ENCODE peak calls at places on chromosomes 3 and 15, in nine cellular contexts. Q is activated naive CD8-positive, alpha-beta T cell treated with anti-CD3 and anti-CD28 coated beads, Interleukin-2, amount 10 ng/mL, durations not matched to agents 7 days and 5 days; B is Right ventricle myocardium inferior; C is psoas muscle; P is left lung; M is left cardiac atrium; Y is activated T-cell treated with anti-CD3 and anti-CD28 coated beads, Interleukin-2, amount 50 U/mL, for 72 hours; Z is right cardiac atrium; I is naive thymus-derived CD4-positive, alpha-beta T cell. J is an unnamed sample.

GRCh38 chr3:139477710-139478640 is 1.7 kb upstream of the RBP2 start:
- ATAC-seq in Q (no peak), C (no peak), Y (no peak), M (peak), I (no peak), Z (no peak), P (peak), B (no peak), J (peak)

GRCh38 chr3:66469220-66469640 is 31.6 kb downstream of the LRIG1 start:
- ATAC-seq in M (no peak), C (no peak), Q (peak), P (no peak), I (no peak), Y (peak), B (no peak), Z (no peak), J (no peak)

GRCh38 chr3:11919390-11919789 is 72.7 kb upstream of the TAMM41 start:
- ATAC-seq in Y (no peak), Z (no peak), C (no peak), Q (no peak), M (no peak), I (no peak), P (no peak), B (no peak), J (no peak)

GRCh38 chr3:11195201-11195600 is 40.9 kb downstream of the HRH1 start:
- ATAC-seq in C (peak), B (no peak), P (peak), Q (no peak), I (peak), Y (peak), Z (no peak), M (peak), J (no peak)

GRCh38 chr15:37933685-37934084 is 755 bp upstream of the TMCO5A start:
- ATAC-seq in Q (no peak), M (peak), C (no peak), Z (peak), B (no peak), Y (no peak), I (no peak), P (peak), J (no peak)

GRCh38 chr3:177597325-177598109 is 400.2 kb upstream of the TBL1XR1 start:
- ATAC-seq in P (peak), I (peak), C (peak), Z (peak), B (peak), Y (peak), Q (peak), M (peak), J (peak)

GRCh38 chr3:66496731-66497130 is 4.1 kb downstream of the LRIG1 start:
- ATAC-seq in Z (no peak), Y (no peak), B (no peak), I (no peak), C (no peak), M (no peak), Q (no peak), P (no peak), J (no peak)

GRCh38 chr3:105951043-105951442 is 82.2 kb upstream of the CBLB start:
- ATAC-seq in C (no peak), P (no peak), M (no peak), B (no peak), Y (no peak), Q (no peak), I (no peak), Z (peak), J (no peak)

GRCh38 chr3:175274474-175275218 is 415.5 kb downstream of the NAALADL2 start:
- ATAC-seq in Z (no peak), M (no peak), I (no peak), Y (no peak), P (peak), C (no peak), B (no peak), Q (no peak), J (no peak)

GRCh38 chr15:73560501-73561117 is 72.6 kb downstream of the NPTN start:
- ATAC-seq in M (no peak), C (peak), P (peak), Q (no peak), I (peak), Y (peak), Z (no peak), B (peak), J (peak)

GRCh38 chr3:170966495-170966894 is 58.1 kb upstream of the EIF5A2 start:
- ATAC-seq in I (no peak), B (peak), Y (no peak), M (no peak), Q (no peak), P (no peak), Z (no peak), C (no peak), J (no peak)

GRCh38 chr3:168467085-168467714 is 371.5 kb upstream of the GOLIM4 start:
- ATAC-seq in Y (no peak), Z (peak), I (peak), B (peak), M (peak), C (no peak), Q (no peak), P (peak), J (no peak)

GRCh38 chr3:108940568-108941285 is 13.0 kb downstream of the GUCA1C start:
- ATAC-seq in B (no peak), Q (no peak), Y (no peak), M (no peak), P (no peak), C (no peak), Z (no peak), I (no peak), J (no peak)

GRCh38 chr3:156158656-156159295 is 38.4 kb downstream of the KCNAB1 start:
- ATAC-seq in Q (no peak), Z (no peak), M (no peak), P (no peak), I (no peak), Y (no peak), B (no peak), C (no peak), J (no peak)

GRCh38 chr3:126315083-126315658 is 42.0 kb downstream of the KLF15 start:
- ATAC-seq in Y (no peak), Q (no peak), P (no peak), B (peak), Z (peak), M (no peak), C (no peak), I (no peak), J (no peak)

GRCh38 chr3:37569991-37570390 is 291.7 kb upstream of the CTDSPL start:
- ATAC-seq in B (peak), Z (peak), Y (no peak), Q (no peak), M (no peak), C (no peak), I (no peak), P (no peak), J (no peak)

GRCh38 chr3:79146024-79146423 is 621.8 kb downstream of the ROBO1 start:
- ATAC-seq in B (no peak), P (no peak), Q (no peak), I (no peak), C (no peak), Y (no peak), M (no peak), Z (no peak), J (no peak)

GRCh38 chr3:46517016-46517770 is 19.4 kb downstream of the RTP3 start:
- ATAC-seq in P (no peak), M (no peak), Z (no peak), I (no peak), Y (peak), B (no peak), Q (no peak), C (no peak), J (no peak)

GRCh38 chr15:89812126-89812846 is 2.4 kb downstream of the ANPEP start:
- ATAC-seq in Q (no peak), Z (peak), Y (no peak), B (peak), I (peak), P (peak), C (peak), M (no peak), J (peak)

GRCh38 chr3:141795719-141796435 is 32.7 kb downstream of the GRK7 start:
- ATAC-seq in I (peak), P (peak), Z (peak), B (peak), Q (peak), C (peak), M (peak), Y (peak), J (peak)

GRCh38 chr15:85772668-85773067 is 22.1 kb downstream of the KLHL25 start:
- ATAC-seq in Z (no peak), Q (no peak), M (peak), Y (no peak), I (no peak), B (peak), P (peak), C (peak), J (peak)

GRCh38 chr3:187036394-187036793 is 102.9 kb downstream of the RPL39L start:
- ATAC-seq in I (no peak), Z (no peak), C (no peak), Q (no peak), P (no peak), M (no peak), Y (no peak), B (no peak), J (no peak)

GRCh38 chr15:34769711-34770110 is 14.9 kb upstream of the GJD2 start:
- ATAC-seq in I (no peak), B (no peak), C (no peak), P (no peak), Y (no peak), Z (no peak), Q (no peak), M (no peak), J (no peak)

GRCh38 chr15:49185473-49185872 is 15.4 kb downstream of the GALK2 start:
- ATAC-seq in M (no peak), Z (no peak), Y (peak), C (no peak), P (no peak), B (no peak), I (no peak), Q (no peak), J (no peak)

GRCh38 chr15:56325186-56325585 is 40.0 kb upstream of the TEX9 start:
- ATAC-seq in C (no peak), Q (no peak), Z (no peak), M (no peak), P (no peak), Y (no peak), I (no peak), B (no peak), J (no peak)

GRCh38 chr15:60731583-60732130 is 252.7 kb upstream of the ICE2 start:
- ATAC-seq in Y (no peak), I (no peak), Z (no peak), P (no peak), C (peak), B (peak), M (peak), Q (no peak), J (no peak)

GRCh38 chr3:174170248-174170647 is 688.9 kb upstream of the NAALADL2 start:
- ATAC-seq in C (no peak), Y (no peak), M (no peak), P (no peak), Q (no peak), I (no peak), B (no peak), Z (no peak), J (no peak)

GRCh38 chr3:56694852-56695563 is 11.9 kb upstream of the TASOR start:
- ATAC-seq in Z (no peak), C (no peak), Y (no peak), B (no peak), P (peak), Q (peak), I (peak), M (no peak), J (no peak)

GRCh38 chr3:36957862-36958686 is 13.2 kb upstream of the TRANK1 start:
- ATAC-seq in I (no peak), B (no peak), Y (no peak), M (peak), P (no peak), Q (no peak), Z (peak), C (no peak), J (no peak)

GRCh38 chr15:78093242-78094020 is 1.1 kb downstream of the SH2D7 start:
- ATAC-seq in Q (peak), P (peak), Z (peak), I (no peak), B (peak), Y (no peak), C (peak), M (peak), J (no peak)

J was measured in esophagus mucosa.